ENCODE peak calls at places on chromosomes 6 and 20, in ten cellular contexts. V is activated gamma-delta T cell treated with anti-CD3 and anti-CD28 coated beads, Interleukin-2, amount 50 U/mL, for 16 hours; N is left ventricle myocardium inferior; S is NCI-H2081; I is NCI-H1092 treated with DMSO at 0.1 percent for 48 hours; R is PC-3; F is LHCN-M2; X is activated T-helper 1 cell treated with anti-CD3 and anti-CD28 coated beads, Interleukin-2, amount 50 U/mL, for 16 hours; Y is EH; Q is HCEC 1CT. T is an unnamed sample.

GRCh38 chr20:24701027-24701426 is 231.6 kb downstream of the SYNDIG1 start:
- DNase-seq in V (no peak), N (no peak), S (no peak), I (no peak), R (no peak), F (no peak), X (no peak), Y (no peak), Q (no peak), T (no peak)

GRCh38 chr6:30947231-30947630 is 6.5 kb downstream of the MUCL3 start:
- DNase-seq in V (no peak), N (no peak), S (no peak), I (no peak), R (no peak), F (no peak), X (no peak), Y (no peak), Q (no peak), T (no peak)

GRCh38 chr6:74409447-74409846 is 713.4 kb downstream of the CD109 start:
- DNase-seq in V (no peak), N (no peak), S (no peak), I (peak), R (peak), F (peak), X (no peak), Y (peak), Q (peak), T (no peak)

GRCh38 chr6:83467620-83468036 is 36.8 kb upstream of the ME1 start:
- DNase-seq in V (no peak), N (peak), S (no peak), I (no peak), R (no peak), F (no peak), X (no peak), Y (no peak), Q (no peak), T (peak)

GRCh38 chr20:56343861-56344381 is 14.9 kb upstream of the FAM210B start:
- DNase-seq in V (no peak), N (no peak), S (no peak), I (no peak), R (peak), F (no peak), X (no peak), Y (peak), Q (no peak), T (peak)

GRCh38 chr20:20211988-20212518 is 155.9 kb upstream of the INSM1 start:
- DNase-seq in V (no peak), N (no peak), S (peak), I (no peak), R (no peak), F (no peak), X (no peak), Y (no peak), Q (no peak), T (no peak)

GRCh38 chr6:429515-430121 is 38.1 kb downstream of the IRF4 start:
- DNase-seq in V (no peak), N (no peak), S (no peak), I (no peak), R (no peak), F (no peak), X (no peak), Y (no peak), Q (no peak), T (no peak)

GRCh38 chr6:94902974-94903628 is 674.2 kb upstream of the MANEA start:
- DNase-seq in V (no peak), N (no peak), S (no peak), I (no peak), R (no peak), F (no peak), X (no peak), Y (no peak), Q (no peak), T (no peak)

GRCh38 chr6:131532476-131533108 is 40.4 kb upstream of the ARG1 start:
- DNase-seq in V (no peak), N (no peak), S (no peak), I (no peak), R (no peak), F (peak), X (no peak), Y (no peak), Q (peak), T (no peak)

GRCh38 chr6:29728173-29728879 is 5.1 kb downstream of the HLA-F start:
- DNase-seq in V (no peak), N (no peak), S (no peak), I (no peak), R (no peak), F (no peak), X (no peak), Y (no peak), Q (no peak), T (no peak)

GRCh38 chr20:10540636-10541493 is 105.8 kb downstream of the SLX4IP start:
- DNase-seq in V (no peak), N (no peak), S (no peak), I (no peak), R (peak), F (peak), X (no peak), Y (peak), Q (peak), T (no peak)

GRCh38 chr6:47700051-47700450 is 1.7 kb downstream of the ADGRF4 start:
- DNase-seq in V (no peak), N (no peak), S (no peak), I (no peak), R (peak), F (peak), X (no peak), Y (peak), Q (peak), T (no peak)

GRCh38 chr6:8130399-8130798 is 28.1 kb upstream of the EEF1E1 start:
- DNase-seq in V (no peak), N (no peak), S (no peak), I (no peak), R (no peak), F (no peak), X (no peak), Y (peak), Q (peak), T (no peak)

GRCh38 chr20:22795897-22796296 is 211.5 kb upstream of the FOXA2 start:
- DNase-seq in V (no peak), N (peak), S (no peak), I (no peak), R (peak), F (peak), X (no peak), Y (peak), Q (peak), T (peak)

GRCh38 chr6:98678481-98678880 is 155.9 kb upstream of the POU3F2 start:
- DNase-seq in V (no peak), N (no peak), S (no peak), I (no peak), R (no peak), F (no peak), X (no peak), Y (no peak), Q (no peak), T (no peak)

GRCh38 chr6:120108061-120108795 is 758.7 kb upstream of the MAN1A1 start:
- DNase-seq in V (no peak), N (no peak), S (no peak), I (no peak), R (peak), F (no peak), X (no peak), Y (no peak), Q (no peak), T (no peak)

GRCh38 chr6:20688710-20689500 is 154.6 kb downstream of the CDKAL1 start:
- DNase-seq in V (no peak), N (no peak), S (peak), I (no peak), R (peak), F (peak), X (no peak), Y (peak), Q (peak), T (no peak)

GRCh38 chr6:16498237-16498636 is 259.9 kb downstream of the GMPR start:
- DNase-seq in V (no peak), N (no peak), S (no peak), I (no peak), R (peak), F (no peak), X (no peak), Y (no peak), Q (no peak), T (no peak)

GRCh38 chr20:35311409-35311808 is 19.2 kb upstream of the FAM83C start:
- DNase-seq in V (no peak), N (no peak), S (peak), I (no peak), R (peak), F (peak), X (no peak), Y (peak), Q (peak), T (no peak)

GRCh38 chr6:21186479-21187055 is 407.0 kb upstream of the SOX4 start:
- DNase-seq in V (no peak), N (no peak), S (no peak), I (no peak), R (no peak), F (peak), X (no peak), Y (peak), Q (peak), T (no peak)

GRCh38 chr6:119742188-119742803 is 392.7 kb upstream of the MAN1A1 start:
- DNase-seq in V (peak), N (peak), S (peak), I (no peak), R (peak), F (peak), X (no peak), Y (peak), Q (peak), T (peak)

GRCh38 chr6:25899580-25900408 is 25.8 kb upstream of the SLC17A3 start:
- DNase-seq in V (no peak), N (no peak), S (no peak), I (no peak), R (no peak), F (no peak), X (no peak), Y (no peak), Q (peak), T (no peak)

GRCh38 chr20:64153861-64154589 is 10.2 kb upstream of the MYT1 start:
- DNase-seq in V (no peak), N (no peak), S (no peak), I (no peak), R (no peak), F (no peak), X (no peak), Y (no peak), Q (no peak), T (peak)

T was measured in heart left ventricle.